ENCODE peak calls at places on chromosome 11, in four cellular contexts. V, B, D and Q are unnamed samples.

GRCh38 chr11:69044111-69045013 is 4.4 kb upstream of the TPCN2 start:
- DNase-seq in B (peak; percentile 68), V (peak; percentile 80), D (peak; percentile 33), Q (peak; percentile 42)

GRCh38 chr11:1796297-1797011 is 32.7 kb upstream of the CTSD start:
- DNase-seq in D (no peak), V (no peak), B (no peak), Q (no peak)

GRCh38 chr11:84465040-84465439 is 1162.1 kb downstream of the DLG2 start:
- DNase-seq in D (no peak), B (no peak), V (no peak), Q (no peak)

GRCh38 chr11:62013266-62014157 is 46.1 kb upstream of the FTH1 start:
- DNase-seq in D (no peak), B (no peak), V (no peak), Q (no peak)

GRCh38 chr11:62842171-62842717 is 2.9 kb upstream of the WDR74 start:
- DNase-seq in V (no peak), B (no peak), D (no peak), Q (no peak)

GRCh38 chr11:81005595-81005994 is 1564.8 kb upstream of the TENM4 start:
- DNase-seq in D (no peak), B (no peak), V (peak; percentile 0), Q (peak; percentile 35)

GRCh38 chr11:61575886-61576516 is 4.9 kb downstream of the SYT7 start:
- DNase-seq in D (no peak), V (no peak), B (no peak), Q (no peak)

GRCh38 chr11:94728541-94728940 is 39.6 kb upstream of the AMOTL1 start:
- DNase-seq in B (no peak), V (no peak), D (no peak), Q (no peak)

GRCh38 chr11:92225563-92226308 is 1.1 kb downstream of the FAT3 start:
- DNase-seq in B (no peak), D (no peak), V (no peak), Q (no peak)

GRCh38 chr11:57709802-57710367 is 2.1 kb downstream of the MED19 start:
- DNase-seq in B (no peak), D (no peak), V (no peak), Q (no peak)

GRCh38 chr11:67291481-67292381 is 2.6 kb downstream of the ANKRD13D start:
- DNase-seq in B (no peak), V (no peak), D (no peak), Q (no peak)

GRCh38 chr11:117604349-117604995 is 192.5 kb downstream of the DSCAML1 start:
- DNase-seq in D (no peak), V (no peak), B (no peak), Q (no peak)

GRCh38 chr11:27898166-27898565 is 197.9 kb upstream of the BDNF start:
- DNase-seq in D (no peak), B (no peak), V (no peak), Q (no peak)

GRCh38 chr11:59172345-59173079 is 580 bp downstream of the DTX4 start:
- DNase-seq in D (no peak), B (peak; percentile 10), V (no peak), Q (no peak)

GRCh38 chr11:62922653-62923371 is 1.6 kb upstream of the CHRM1 start:
- DNase-seq in V (peak; percentile 50), B (no peak), D (peak; percentile 76), Q (no peak)

GRCh38 chr11:64869571-64870175 is 8.7 kb downstream of the EHD1 start:
- DNase-seq in D (no peak), V (no peak), B (peak; percentile 42), Q (no peak)

GRCh38 chr11:102452461-102453285 is at the start of gene TMEM123:
- DNase-seq in D (peak; percentile 83), V (peak; percentile 48), B (peak; percentile 71), Q (no peak)

GRCh38 chr11:92765418-92765817 is 204.0 kb upstream of the MTNR1B start:
- DNase-seq in B (no peak), V (no peak), D (no peak), Q (no peak)

GRCh38 chr11:28448186-28448585 is 340.0 kb downstream of the METTL15 start:
- DNase-seq in D (no peak), B (no peak), V (no peak), Q (no peak)

GRCh38 chr11:113994077-113994954 is 19.4 kb downstream of the HTR3A start:
- DNase-seq in B (no peak), D (peak; percentile 40), V (peak; percentile 37), Q (no peak)

GRCh38 chr11:123174196-123175183 is 20.6 kb downstream of the CLMP start:
- DNase-seq in D (no peak), V (no peak), B (no peak), Q (no peak)

GRCh38 chr11:109039611-109040010 is 374.7 kb downstream of the DDX10 start:
- DNase-seq in D (no peak), V (no peak), B (no peak), Q (no peak)

GRCh38 chr11:106327134-106327533 is 249.7 kb downstream of the AASDHPPT start:
- DNase-seq in V (no peak), D (no peak), B (no peak), Q (no peak)

GRCh38 chr11:130599073-130599654 is 150.7 kb downstream of the ADAMTS15 start:
- DNase-seq in V (no peak), B (no peak), D (no peak), Q (no peak)

GRCh38 chr11:104668797-104669463 is 229.3 kb downstream of the CASP12 start:
- DNase-seq in D (no peak), V (no peak), B (peak; percentile 58), Q (peak; percentile 61)

GRCh38 chr11:17148536-17148935 is 59.2 kb downstream of the PIK3C2A start:
- DNase-seq in B (no peak), V (no peak), D (no peak), Q (no peak)

GRCh38 chr11:118673361-118674093 is 5.9 kb downstream of the TREH start:
- DNase-seq in B (peak; percentile 97), D (no peak), V (no peak), Q (no peak)

GRCh38 chr11:94781822-94782221 is 13.7 kb downstream of the AMOTL1 start:
- DNase-seq in V (no peak), B (no peak), D (no peak), Q (no peak)

GRCh38 chr11:114813216-114813615 is 134.9 kb downstream of the NXPE2 start:
- DNase-seq in D (no peak), B (no peak), V (no peak), Q (no peak)

GRCh38 chr11:58919980-58920379 is 19.3 kb upstream of the GLYATL1 start:
- DNase-seq in B (no peak), D (no peak), V (no peak), Q (no peak)

GRCh38 chr11:66317766-66318575 is 1.1 kb upstream of the CD248 start:
- DNase-seq in B (peak; percentile 70), D (no peak), V (no peak), Q (no peak)

GRCh38 chr11:34182425-34182824 is 77.0 kb downstream of the NAT10 start:
- DNase-seq in V (no peak), B (no peak), D (no peak), Q (no peak)

GRCh38 chr11:92340839-92341238 is 116.2 kb downstream of the FAT3 start:
- DNase-seq in D (peak; percentile 18), V (no peak), B (peak; percentile 6), Q (no peak)

GRCh38 chr11:10900686-10901415 is 43.0 kb upstream of the ZBED5 start:
- DNase-seq in V (no peak), D (peak; percentile 57), B (no peak), Q (no peak)

GRCh38 chr11:95147364-95147905 is 57.8 kb downstream of the ENDOD1 start:
- DNase-seq in D (peak; percentile 95), B (peak; percentile 14), V (peak; percentile 30), Q (no peak)

GRCh38 chr11:129143335-129143734 is 48.8 kb downstream of the ARHGAP32 start:
- DNase-seq in B (peak; percentile 97), V (peak; percentile 52), D (no peak), Q (peak; percentile 100)
- H3K27ac ChIP-seq in B (peak overlapping the region; percentile 78), V (peak overlapping the region; percentile 86), D (no peak overlapping the region), Q (peak overlapping the region; percentile 100)

GRCh38 chr11:47620836-47621378 is 21.5 kb downstream of the MTCH2 start:
- DNase-seq in D (no peak), V (no peak), B (no peak), Q (no peak)
- TF ChIP-seq REST in D (no peak), V (no peak), B (no peak), Q (no peak)

DNA sequence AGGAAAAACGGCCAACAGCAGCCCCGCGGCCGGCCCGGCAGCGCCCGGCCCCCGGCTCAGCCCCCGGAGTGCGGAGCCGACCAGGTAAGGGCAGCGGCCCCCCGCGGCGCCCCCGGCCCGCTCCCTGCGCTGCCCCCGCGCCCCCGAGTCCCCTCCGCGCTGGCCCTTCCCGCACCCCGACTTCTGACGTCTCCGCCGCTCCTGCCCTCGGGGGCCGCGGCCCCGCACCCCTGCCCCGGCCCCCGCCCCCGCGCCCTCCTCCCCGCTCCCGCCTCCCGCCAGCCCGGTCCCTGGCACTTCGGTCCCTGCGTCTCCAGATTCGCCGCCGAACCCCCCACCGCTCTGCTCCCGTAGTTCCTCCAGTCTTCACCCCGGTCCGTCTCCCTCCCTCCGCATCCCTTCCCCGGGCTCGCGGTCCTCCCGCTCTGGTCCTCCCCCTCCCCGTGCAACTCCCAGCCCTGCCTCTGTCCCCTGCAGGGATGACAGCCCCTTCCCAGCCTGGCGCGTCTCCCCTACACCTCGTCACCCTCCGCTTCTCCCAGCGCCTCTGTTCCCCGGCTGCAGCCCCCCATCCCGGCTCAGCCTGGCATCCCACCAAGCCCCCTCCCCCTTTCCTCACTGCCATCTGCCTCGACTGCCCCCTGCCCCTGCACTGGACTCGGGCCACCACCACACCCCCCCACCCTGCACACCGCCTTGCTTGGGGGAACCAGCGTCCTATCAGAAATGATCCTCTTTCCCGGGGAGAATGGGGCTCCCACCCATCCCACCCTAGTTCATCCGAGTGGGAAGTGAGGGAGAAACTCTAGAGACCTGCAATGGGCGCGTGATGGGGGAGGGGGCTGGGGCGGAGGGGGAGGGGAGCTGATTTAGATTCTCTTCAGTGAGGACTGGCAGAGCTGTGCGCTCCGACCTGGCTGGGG is 517 bp downstream of the GRIK4 start:
- DNase-seq in V (no peak), B (no peak), D (no peak), Q (no peak)
- H3K4me3 ChIP-seq in V (peak overlapping the region; percentile 70), B (no peak overlapping the region), D (peak overlapping the region; percentile 15), Q (peak overlapping the region; percentile 14)

GRCh38 chr11:70815485-70815832 is 417.1 kb downstream of the CTTN start:
- DNase-seq in V (no peak), D (no peak), B (no peak), Q (no peak)
- H3K27ac ChIP-seq in V (no peak overlapping the region), D (no peak overlapping the region), B (no peak overlapping the region), Q (no peak overlapping the region)

GRCh38 chr11:45087761-45088160 is 58.7 kb upstream of the PRDM11 start:
- DNase-seq in V (no peak), B (no peak), D (no peak), Q (no peak)

GRCh38 chr11:45087301-45087700 is 59.1 kb upstream of the PRDM11 start:
- DNase-seq in B (no peak), D (no peak), V (no peak), Q (no peak)

GRCh38 chr11:45085657-45086501 is 60.6 kb upstream of the PRDM11 start:
- DNase-seq in B (no peak), D (no peak), V (no peak), Q (no peak)

GRCh38 chr11:45089251-45089650 is 57.2 kb upstream of the PRDM11 start:
- DNase-seq in B (no peak), V (no peak), D (no peak), Q (no peak)

DNA sequence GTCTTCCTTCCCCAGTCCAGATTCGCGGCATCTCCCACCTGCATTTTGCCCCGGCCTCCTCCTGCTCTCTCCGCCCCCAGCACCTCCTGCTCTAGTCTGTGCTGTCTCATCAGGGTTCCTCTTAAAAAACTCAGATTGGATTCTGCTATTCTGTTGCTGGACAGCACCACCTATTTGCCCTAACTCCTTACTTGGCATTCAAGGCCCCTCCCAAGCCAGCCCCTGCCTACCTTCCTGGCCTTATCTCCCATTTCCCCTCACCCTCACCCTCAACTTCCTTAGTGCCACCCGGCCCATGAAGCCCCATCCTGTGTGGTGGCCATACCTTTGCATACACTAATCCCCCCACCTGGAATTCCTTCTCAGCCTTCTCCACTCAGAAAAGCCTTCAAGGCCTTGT is 59.9 kb upstream of the PRDM11 start:
- DNase-seq in V (no peak), D (no peak), B (no peak), Q (no peak)
- TF ChIP-seq REST in V (no peak), D (no peak), B (no peak), Q (no peak)